ENCODE peak calls at places on chromosomes 13 and 19, in nine cellular contexts. I is glutamatergic neuron, R is NCI-H2171, S is HEK293T, N is T-helper 2 cell, O is SHP77, B is stromal cell of bone marrow, J is T-helper 1 cell, W is AG09319. Y is an unnamed sample.

GRCh38 chr13:22189176-22190048 is 518.5 kb downstream of the FGF9 start:
- DNase-seq in I (no peak), R (no peak), S (no peak), N (no peak), O (no peak), B (no peak), J (no peak), W (no peak), Y (no peak)

GRCh38 chr13:111513766-111514611 is 193.5 kb downstream of the TEX29 start:
- DNase-seq in I (no peak), R (no peak), S (no peak), N (no peak), O (no peak), B (no peak), J (no peak), W (no peak), Y (no peak)

GRCh38 chr13:91132786-91133185 is 214.7 kb upstream of the MIR17HG start:
- DNase-seq in I (no peak), R (no peak), S (no peak), N (no peak), O (no peak), B (no peak), J (no peak), W (no peak), Y (no peak)

GRCh38 chr13:30132623-30133553 is 174.5 kb downstream of the KATNAL1 start:
- DNase-seq in I (peak), R (peak), S (peak), N (peak), O (peak), B (peak), J (peak), W (peak), Y (peak)

GRCh38 chr13:66563076-66563475 is 667.1 kb downstream of the PCDH9 start:
- DNase-seq in I (no peak), R (no peak), S (no peak), N (no peak), O (no peak), B (no peak), J (no peak), W (no peak), Y (no peak)

GRCh38 chr19:14059093-14059480 is 2.8 kb downstream of the PALM3 start:
- DNase-seq in I (peak), R (no peak), S (peak), N (no peak), O (no peak), B (no peak), J (no peak), W (no peak), Y (no peak)

GRCh38 chr13:97205465-97205864 is 16.7 kb upstream of the MBNL2 start:
- DNase-seq in I (no peak), R (no peak), S (no peak), N (no peak), O (no peak), B (no peak), J (no peak), W (no peak), Y (no peak)

GRCh38 chr13:111344471-111345191 is 24.2 kb downstream of the TEX29 start:
- DNase-seq in I (peak), R (peak), S (peak), N (no peak), O (peak), B (no peak), J (no peak), W (no peak), Y (no peak)

GRCh38 chr19:37635076-37636056 is 19.9 kb downstream of the ZFP30 start:
- DNase-seq in I (no peak), R (no peak), S (no peak), N (no peak), O (no peak), B (no peak), J (no peak), W (no peak), Y (no peak)

GRCh38 chr19:54299515-54299914 is 13.5 kb downstream of the LILRA5 start:
- DNase-seq in I (no peak), R (no peak), S (no peak), N (no peak), O (no peak), B (no peak), J (no peak), W (no peak), Y (no peak)

GRCh38 chr19:15213715-15214381 is 13.1 kb upstream of the NOTCH3 start:
- DNase-seq in I (peak), R (no peak), S (no peak), N (no peak), O (no peak), B (no peak), J (no peak), W (no peak), Y (no peak)

GRCh38 chr13:46176756-46177155 is 5.2 kb downstream of the LCP1 start:
- DNase-seq in I (no peak), R (no peak), S (no peak), N (no peak), O (no peak), B (no peak), J (no peak), W (no peak), Y (no peak)

GRCh38 chr19:40751065-40751923 is at the start of gene SNRPA:
- DNase-seq in I (peak), R (peak), S (peak), N (peak), O (peak), B (peak), J (peak), W (peak), Y (peak)

GRCh38 chr13:70189981-70190380 is 81.7 kb upstream of the KLHL1 start:
- DNase-seq in I (no peak), R (no peak), S (no peak), N (no peak), O (no peak), B (no peak), J (no peak), W (no peak), Y (no peak)

GRCh38 chr13:42524487-42525034 is 49.4 kb upstream of the TNFSF11 start:
- DNase-seq in I (no peak), R (no peak), S (no peak), N (no peak), O (no peak), B (no peak), J (no peak), W (no peak), Y (no peak)

GRCh38 chr19:49056101-49056901 is 1.2 kb downstream of the CGB7 start:
- DNase-seq in I (peak), R (no peak), S (peak), N (no peak), O (peak), B (peak), J (no peak), W (no peak), Y (no peak)

GRCh38 chr13:98141509-98141908 is 1.4 kb upstream of the FARP1 start:
- DNase-seq in I (no peak), R (no peak), S (no peak), N (no peak), O (no peak), B (no peak), J (no peak), W (no peak), Y (no peak)

GRCh38 chr13:67235265-67235664 is 5.1 kb upstream of the PCDH9 start:
- DNase-seq in I (no peak), R (no peak), S (no peak), N (no peak), O (no peak), B (no peak), J (no peak), W (no peak), Y (no peak)

GRCh38 chr19:35513975-35514809 is 743 bp upstream of the DMKN start:
- DNase-seq in I (no peak), R (no peak), S (no peak), N (no peak), O (no peak), B (peak), J (no peak), W (no peak), Y (no peak)

GRCh38 chr13:33487575-33488243 is 202.2 kb upstream of the STARD13 start:
- DNase-seq in I (no peak), R (no peak), S (peak), N (no peak), O (peak), B (peak), J (no peak), W (peak), Y (no peak)

GRCh38 chr13:22777207-22777606 is 403.6 kb upstream of the SGCG start:
- DNase-seq in I (no peak), R (no peak), S (no peak), N (no peak), O (no peak), B (no peak), J (no peak), W (no peak), Y (no peak)

GRCh38 chr13:27868639-27869435 is 51.0 kb upstream of the PDX1 start:
- DNase-seq in I (no peak), R (no peak), S (no peak), N (no peak), O (no peak), B (no peak), J (no peak), W (no peak), Y (peak)

GRCh38 chr19:46984077-46985010 is 35.3 kb upstream of the NPAS1 start:
- DNase-seq in I (peak), R (no peak), S (no peak), N (no peak), O (peak), B (peak), J (no peak), W (no peak), Y (no peak)

GRCh38 chr13:25171517-25172302 is at the start of gene AMER2:
- DNase-seq in I (peak), R (peak), S (peak), N (no peak), O (no peak), B (no peak), J (no peak), W (no peak), Y (no peak)

GRCh38 chr19:40147693-40148347 is 43.4 kb upstream of the MAP3K10 start:
- DNase-seq in I (no peak), R (no peak), S (no peak), N (no peak), O (no peak), B (peak), J (no peak), W (peak), Y (peak)

GRCh38 chr13:101433895-101434294 is 17.6 kb upstream of the NALCN start:
- DNase-seq in I (no peak), R (no peak), S (no peak), N (no peak), O (no peak), B (no peak), J (no peak), W (no peak), Y (no peak)

GRCh38 chr13:20553309-20553708 is 13.6 kb upstream of the IFT88 start:
- DNase-seq in I (no peak), R (no peak), S (no peak), N (no peak), O (no peak), B (no peak), J (no peak), W (no peak), Y (no peak)

GRCh38 chr13:77737583-77738200 is 40.2 kb downstream of the SLAIN1 start:
- DNase-seq in I (no peak), R (no peak), S (no peak), N (no peak), O (no peak), B (no peak), J (no peak), W (no peak), Y (no peak)

GRCh38 chr13:68047889-68048288 is 817.8 kb upstream of the PCDH9 start:
- DNase-seq in I (no peak), R (no peak), S (no peak), N (no peak), O (no peak), B (no peak), J (no peak), W (no peak), Y (no peak)

GRCh38 chr13:104809483-104809882 is 1726.0 kb downstream of the EFNB2 start:
- DNase-seq in I (no peak), R (no peak), S (no peak), N (no peak), O (no peak), B (peak), J (no peak), W (no peak), Y (no peak)